ENCODE peak calls at places on chromosomes 6 and 20, in ten cellular contexts. V is body of pancreas, H is stomach, N is Peyer's patch, F is adrenal gland, I is heart left ventricle, D is breast epithelium, U is GM12878, Q is A549, R is suprapubic skin. G is an unnamed sample.

GRCh38 chr20:54255157-54255556 is 47.3 kb downstream of the PFDN4 start:
- DNase-seq in V (no peak), H (no peak), N (no peak), F (no peak), I (no peak), D (no peak), U (no peak), Q (no peak), R (no peak), G (no peak)

GRCh38 chr6:94130458-94130857 is 711.1 kb upstream of the EPHA7 start:
- DNase-seq in V (no peak), H (no peak), N (no peak), F (no peak), I (no peak), D (no peak), U (no peak), Q (no peak), R (no peak), G (no peak)

GRCh38 chr6:140203611-140204553 is 829.4 kb upstream of the CITED2 start:
- DNase-seq in V (no peak), H (no peak), N (no peak), F (no peak), I (no peak), D (no peak), U (no peak), Q (no peak), R (no peak), G (no peak)

GRCh38 chr6:46491201-46491788 is at the start of gene RCAN2:
- DNase-seq in V (peak; percentile 74), H (peak; percentile 59), N (peak; percentile 75), F (peak; percentile 80), I (peak; percentile 89), D (peak; percentile 25), U (no peak), Q (peak; percentile 15), R (peak; percentile 81), G (peak; percentile 75)

GRCh38 chr6:41724638-41725501 is 10.5 kb downstream of the TFEB start:
- DNase-seq in V (no peak), H (no peak), N (no peak), F (no peak), I (no peak), D (no peak), U (no peak), Q (no peak), R (no peak), G (no peak)

GRCh38 chr6:74551896-74552295 is 654.0 kb downstream of the COL12A1 start:
- DNase-seq in V (no peak), H (no peak), N (no peak), F (no peak), I (no peak), D (no peak), U (no peak), Q (no peak), R (no peak), G (no peak)

GRCh38 chr6:13554929-13555333 is 19.5 kb upstream of the SIRT5 start:
- DNase-seq in V (peak; percentile 17), H (no peak), N (no peak), F (no peak), I (peak; percentile 62), D (no peak), U (no peak), Q (no peak), R (no peak), G (no peak)

GRCh38 chr6:121436966-121437756 is 1.7 kb downstream of the GJA1 start:
- DNase-seq in V (peak; percentile 46), H (no peak), N (peak; percentile 54), F (peak; percentile 70), I (peak; percentile 67), D (peak; percentile 68), U (no peak), Q (peak; percentile 14), R (peak; percentile 76), G (peak; percentile 64)

GRCh38 chr6:152984387-152984872 is 1.6 kb upstream of the FBXO5 start:
- DNase-seq in V (no peak), H (no peak), N (no peak), F (no peak), I (no peak), D (no peak), U (peak; percentile 51), Q (no peak), R (no peak), G (no peak)

GRCh38 chr6:152983637-152984386 is 971 bp upstream of the FBXO5 start:
- DNase-seq in V (peak; percentile 95), H (peak; percentile 93), N (peak; percentile 64), F (peak; percentile 96), I (peak; percentile 96), D (peak; percentile 72), U (peak; percentile 84), Q (peak; percentile 76), R (peak; percentile 96), G (peak; percentile 87)

GRCh38 chr6:152981989-152982767 is 663 bp downstream of the FBXO5 start:
- DNase-seq in V (no peak), H (no peak), N (peak; percentile 51), F (peak; percentile 61), I (no peak), D (no peak), U (no peak), Q (no peak), R (peak; percentile 72), G (no peak)

GRCh38 chr6:152981219-152981618 is 1.6 kb downstream of the FBXO5 start:
- DNase-seq in V (no peak), H (no peak), N (no peak), F (no peak), I (no peak), D (no peak), U (no peak), Q (no peak), R (no peak), G (no peak)

DNA sequence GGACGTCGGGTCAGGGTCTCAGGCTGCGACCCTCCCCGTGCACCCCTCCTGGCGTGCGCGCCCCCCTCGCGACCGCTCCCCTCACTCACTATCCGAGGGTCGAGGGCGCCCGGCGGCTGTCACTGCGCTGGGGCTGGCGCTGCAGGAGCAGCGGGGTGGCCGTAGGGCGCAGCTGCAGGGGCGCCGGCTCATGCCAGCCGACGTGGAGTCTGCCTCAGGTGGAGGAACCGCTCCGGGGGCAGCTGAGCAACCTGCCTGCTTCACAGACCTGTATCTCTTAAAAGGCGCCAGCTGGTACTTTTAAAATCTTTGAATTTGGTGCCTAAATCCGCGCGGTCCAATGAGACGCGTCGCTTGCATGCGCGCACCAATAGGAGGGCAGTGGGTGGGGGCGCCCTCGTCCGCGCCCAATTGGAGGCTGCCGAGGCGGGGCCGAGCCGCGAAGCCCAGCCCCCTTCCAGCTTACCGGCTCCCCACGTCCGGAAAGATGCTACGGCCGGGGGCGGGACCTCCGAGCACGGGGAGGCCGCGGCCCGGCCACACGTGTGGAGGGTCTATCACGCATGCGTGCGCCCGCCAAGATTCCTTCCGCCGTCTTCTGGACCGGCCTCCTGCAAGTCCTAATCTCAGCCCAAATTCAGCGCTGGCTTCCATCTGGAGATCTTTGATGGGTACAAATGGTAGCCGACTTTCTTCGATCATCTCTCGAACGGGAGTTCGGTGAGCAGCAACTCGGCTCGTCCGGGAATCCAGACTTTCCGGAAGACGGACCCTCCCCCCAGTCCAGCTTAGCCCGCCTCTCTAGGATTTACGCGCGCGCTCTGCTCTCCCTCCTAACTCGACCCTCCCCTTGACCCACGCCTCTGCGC is at the start of gene FBXO5:
- DNase-seq in V (peak; percentile 96), H (peak; percentile 97), N (peak; percentile 98), F (peak; percentile 99), I (peak; percentile 99), D (peak; percentile 98), U (peak; percentile 85), Q (peak; percentile 70), R (peak; percentile 97), G (peak; percentile 98)
- TF ChIP-seq POLR2A in V (no peak), H (no peak), N (peak; percentile 43), F (peak; percentile 63), I (peak; percentile 57), D (no peak), U (peak; percentile 79), Q (peak; percentile 40), R (peak; percentile 43), G (no peak)

GRCh38 chr20:5192570-5193431 is 66.0 kb downstream of the CDS2 start:
- DNase-seq in V (no peak), H (no peak), N (no peak), F (peak; percentile 50), I (no peak), D (no peak), U (no peak), Q (no peak), R (no peak), G (no peak)
- TF ChIP-seq CTCF in V (no peak), H (no peak), N (no peak), F (no peak), I (no peak), D (no peak), U (no peak), Q (no peak), R (no peak), G (no peak)

GRCh38 chr6:125940691-125941090 is 15.9 kb upstream of the HINT3 start:
- DNase-seq in V (no peak), H (no peak), N (no peak), F (no peak), I (no peak), D (no peak), U (no peak), Q (no peak), R (no peak), G (no peak)
- H3K4me1 ChIP-seq in V (peaks cover 41% of the 10 kb centered on the region), H (peaks cover 27% of the 10 kb centered on the region), N (peaks cover 7% of the 10 kb centered on the region), F (peaks cover 33% of the 10 kb centered on the region), I (peaks cover 13% of the 10 kb centered on the region), D (no peaks in the 10 kb centered on the region), U (no peaks in the 10 kb centered on the region), Q (peaks cover 70% of the 10 kb centered on the region), R (peaks cover 53% of the 10 kb centered on the region), G (no peaks in the 10 kb centered on the region)

DNA sequence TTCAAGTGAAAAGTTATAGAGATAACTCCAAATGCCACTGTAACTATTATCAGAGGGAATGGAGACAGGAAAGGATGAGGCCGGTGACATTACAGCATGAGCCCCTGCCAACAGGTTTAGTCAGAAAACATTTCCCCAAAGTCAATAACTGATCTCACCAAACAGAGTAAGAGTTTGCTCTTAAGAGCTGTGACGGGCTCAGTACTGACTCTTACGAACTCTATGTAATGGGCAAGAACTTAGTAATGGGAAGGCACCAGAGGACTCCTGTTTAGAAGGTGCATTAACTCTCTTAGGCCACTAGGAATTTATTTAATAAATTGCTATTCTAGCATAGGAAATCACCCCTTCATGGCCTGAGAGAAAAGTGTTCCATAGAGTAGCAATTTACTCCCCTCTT is 76.8 kb downstream of the SAMD5 start:
- DNase-seq in V (no peak), H (no peak), N (no peak), F (no peak), I (no peak), D (no peak), U (no peak), Q (no peak), R (no peak), G (no peak)
- TF ChIP-seq POLR2A in V (no peak), H (no peak), N (no peak), F (no peak), I (no peak), D (no peak), U (no peak), Q (no peak), R (no peak), G (no peak)

GRCh38 chr6:35247642-35248231 is 11.8 kb upstream of the ZNF76 start:
- DNase-seq in V (no peak), H (no peak), N (no peak), F (no peak), I (no peak), D (no peak), U (peak; percentile 31), Q (no peak), R (no peak), G (no peak)
- TF ChIP-seq CTCF in V (no peak), H (no peak), N (no peak), F (no peak), I (no peak), D (no peak), U (peak; percentile 22), Q (no peak), R (no peak), G (no peak)